ENCODE peak calls at places on chromosomes 6 and 20, in nine cellular contexts. Y is upper lobe of right lung; N is heart left ventricle; J is psoas muscle; F is SK-N-SH; V is breast epithelium; X is dorsolateral prefrontal cortex; B is colonic mucosa; Q is CD4-positive, alpha-beta memory T cell. A is an unnamed sample.

GRCh38 chr20:53163486-53163885 is 191.3 kb downstream of the TSHZ2 start:
- DNase-seq in Y (no peak), N (peak), J (peak), F (no peak), V (no peak), X (no peak), B (no peak), Q (no peak), A (no peak)

GRCh38 chr6:106119526-106119925 is 33.4 kb downstream of the PRDM1 start:
- DNase-seq in Y (peak), N (no peak), J (no peak), F (no peak), V (peak), X (no peak), B (peak), Q (no peak), A (no peak)

GRCh38 chr6:4582506-4582905 is 193.7 kb upstream of the CDYL start:
- DNase-seq in Y (no peak), N (no peak), J (no peak), F (no peak), V (no peak), X (no peak), B (no peak), Q (no peak), A (no peak)

GRCh38 chr6:70215460-70215859 is 87.4 kb downstream of the COL9A1 start:
- DNase-seq in Y (no peak), N (no peak), J (no peak), F (no peak), V (no peak), X (no peak), B (no peak), Q (no peak), A (no peak)

GRCh38 chr6:98946877-98947410 is 802 bp downstream of the FBXL4 start:
- DNase-seq in Y (peak), N (no peak), J (peak), F (peak), V (peak), X (no peak), B (peak), Q (peak), A (no peak)

GRCh38 chr6:29509711-29510110 is 22.0 kb upstream of the MAS1L start:
- DNase-seq in Y (no peak), N (no peak), J (no peak), F (no peak), V (no peak), X (no peak), B (no peak), Q (no peak), A (no peak)

GRCh38 chr6:12163149-12163548 is 127.0 kb upstream of the EDN1 start:
- DNase-seq in Y (no peak), N (no peak), J (no peak), F (no peak), V (no peak), X (no peak), B (no peak), Q (peak), A (no peak)

GRCh38 chr20:1935696-1936366 is 40.6 kb downstream of the SIRPA start:
- DNase-seq in Y (peak), N (peak), J (peak), F (peak), V (no peak), X (peak), B (peak), Q (no peak), A (peak)

GRCh38 chr20:58851221-58851968 is 693 bp upstream of the GNAS-AS1 start:
- DNase-seq in Y (peak), N (no peak), J (no peak), F (peak), V (no peak), X (no peak), B (no peak), Q (no peak), A (no peak)

GRCh38 chr6:32977272-32977952 is 9.0 kb downstream of the BRD2 start:
- DNase-seq in Y (no peak), N (no peak), J (no peak), F (no peak), V (no peak), X (no peak), B (no peak), Q (no peak), A (no peak)

GRCh38 chr6:45832063-45832462 is 183.6 kb downstream of the CLIC5 start:
- DNase-seq in Y (no peak), N (no peak), J (no peak), F (no peak), V (no peak), X (no peak), B (no peak), Q (no peak), A (no peak)

GRCh38 chr6:6688283-6688682 is 99.8 kb downstream of the LY86 start:
- DNase-seq in Y (no peak), N (no peak), J (no peak), F (no peak), V (no peak), X (no peak), B (no peak), Q (no peak), A (no peak)

GRCh38 chr6:82182756-82183155 is 64.8 kb downstream of the IBTK start:
- DNase-seq in Y (no peak), N (no peak), J (no peak), F (no peak), V (no peak), X (no peak), B (no peak), Q (no peak), A (no peak)

GRCh38 chr6:116444092-116444491 is 17.1 kb upstream of the CALHM6 start:
- DNase-seq in Y (no peak), N (no peak), J (no peak), F (peak), V (no peak), X (no peak), B (no peak), Q (peak), A (no peak)

GRCh38 chr6:34148864-34149810 is 3.2 kb upstream of the GRM4 start:
- DNase-seq in Y (peak), N (no peak), J (no peak), F (peak), V (no peak), X (no peak), B (no peak), Q (no peak), A (no peak)

GRCh38 chr20:62603021-62603906 is 39.0 kb upstream of the SLCO4A1 start:
- DNase-seq in Y (peak), N (peak), J (peak), F (no peak), V (peak), X (no peak), B (peak), Q (peak), A (no peak)

GRCh38 chr6:169724554-169725269 is 412 bp upstream of the PHF10 start:
- DNase-seq in Y (peak), N (peak), J (peak), F (peak), V (peak), X (peak), B (peak), Q (peak), A (peak)

GRCh38 chr6:73710470-73710869 is 14.5 kb downstream of the CD109 start:
- DNase-seq in Y (no peak), N (no peak), J (no peak), F (no peak), V (peak), X (no peak), B (no peak), Q (no peak), A (no peak)
- H3K27ac ChIP-seq in Y (no peak), N (no peak), J (no peak), F (peak), V (no peak), X (no peak), B (no peak), Q (no peak), A (no peak)

DNA sequence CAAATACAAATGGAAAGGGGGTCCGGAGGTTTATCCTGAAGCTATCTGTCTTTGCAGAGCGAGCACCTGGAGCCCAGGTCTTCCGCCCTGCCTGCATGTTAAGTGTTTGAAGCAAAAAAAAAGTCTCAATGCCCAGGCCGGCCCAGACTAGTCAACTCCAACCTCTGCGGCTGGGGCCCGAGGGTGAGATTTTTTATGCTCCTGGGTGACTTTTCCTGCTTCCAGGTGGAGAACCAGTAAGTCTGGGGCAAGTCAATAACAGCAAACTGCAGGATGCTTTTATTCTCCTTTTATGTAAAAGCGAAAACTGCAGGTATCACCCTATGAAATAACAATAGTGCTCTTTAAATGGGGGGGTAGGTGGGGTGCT is 2.0 kb upstream of the ZBP1 start:
- DNase-seq in Y (no peak), N (no peak), J (no peak), F (no peak), V (no peak), X (no peak), B (no peak), Q (no peak), A (no peak)
- H3K27ac ChIP-seq in Y (no peak), N (no peak), J (no peak), F (no peak), V (no peak), X (no peak), B (no peak), Q (no peak), A (no peak)

GRCh38 chr20:38091447-38092216 is 58.1 kb downstream of the RPRD1B start:
- DNase-seq in Y (no peak), N (no peak), J (no peak), F (no peak), V (no peak), X (no peak), B (no peak), Q (no peak), A (no peak)

GRCh38 chr20:38092260-38092857 is 58.8 kb downstream of the RPRD1B start:
- DNase-seq in Y (no peak), N (no peak), J (no peak), F (no peak), V (no peak), X (no peak), B (no peak), Q (no peak), A (no peak)

GRCh38 chr20:38094968-38095689 is 61.6 kb downstream of the RPRD1B start:
- DNase-seq in Y (no peak), N (no peak), J (no peak), F (no peak), V (no peak), X (no peak), B (no peak), Q (no peak), A (no peak)

GRCh38 chr20:38093641-38094077 is 60.1 kb downstream of the RPRD1B start:
- DNase-seq in Y (no peak), N (no peak), J (no peak), F (no peak), V (no peak), X (no peak), B (no peak), Q (no peak), A (no peak)

DNA sequence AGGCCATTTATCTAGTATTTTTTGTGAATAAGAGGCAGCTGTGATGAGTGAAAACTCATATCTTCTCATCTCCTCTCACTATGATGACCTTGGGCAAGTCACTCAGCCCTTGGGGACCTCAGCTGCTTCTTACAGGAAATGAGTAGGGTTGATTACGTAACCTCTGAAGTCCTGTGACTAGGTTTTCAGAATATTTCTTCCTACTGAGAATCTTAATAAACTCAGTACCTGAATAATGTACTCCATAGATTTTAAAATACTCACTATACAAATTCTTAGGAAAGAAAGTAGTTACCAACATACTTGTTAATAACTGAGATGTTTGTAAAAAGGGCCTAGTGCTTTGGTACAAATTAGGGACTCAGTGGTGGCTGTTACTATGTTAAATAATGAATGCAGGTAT is 60.8 kb downstream of the RPRD1B start:
- DNase-seq in Y (no peak), N (peak), J (peak), F (no peak), V (no peak), X (no peak), B (no peak), Q (peak), A (no peak)
- H3K27ac ChIP-seq in Y (peak), N (peak), J (peak), F (peak), V (peak), X (no peak), B (peak), Q (no peak), A (no peak)

DNA sequence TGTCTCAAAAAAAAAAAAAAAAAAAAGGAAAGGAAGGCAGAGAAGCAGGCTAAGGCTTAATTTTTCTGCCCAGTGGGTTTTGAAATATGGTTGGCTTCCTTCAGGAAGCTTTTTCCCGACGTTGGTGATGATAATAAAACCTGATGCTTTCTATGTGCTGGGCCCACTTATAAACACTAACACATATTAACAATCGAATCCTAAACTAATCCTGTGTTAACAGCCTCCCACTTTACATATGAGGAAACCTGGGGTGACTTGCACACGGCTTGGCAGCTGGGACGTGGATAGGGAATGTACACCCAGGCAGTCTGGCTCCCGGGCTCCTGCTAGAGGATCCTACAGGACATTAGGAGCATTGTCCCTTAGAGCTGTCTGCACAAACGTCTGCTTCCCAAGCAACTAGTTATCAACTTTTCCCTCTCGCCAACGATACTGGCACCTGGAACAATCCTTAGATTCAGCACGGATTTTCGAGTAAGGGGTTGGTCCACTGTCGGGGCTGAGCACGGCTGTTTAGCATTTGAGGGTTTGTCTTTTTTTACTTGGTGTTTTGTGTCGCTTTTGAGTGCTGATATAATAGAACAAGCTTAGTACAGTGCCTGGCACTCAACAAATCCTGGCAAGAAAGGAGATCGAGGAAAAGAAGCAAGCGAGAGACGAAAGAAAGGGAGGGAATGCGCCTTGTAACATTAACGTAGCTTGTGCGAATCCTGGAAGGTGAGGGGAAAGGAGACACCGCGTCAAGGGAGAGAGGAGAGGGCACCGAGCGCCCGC is 622 bp upstream of the KIZ start:
- DNase-seq in Y (no peak), N (peak), J (peak), F (peak), V (peak), X (peak), B (peak), Q (no peak), A (peak)
- H3K27ac ChIP-seq in Y (peak), N (no peak), J (peak), F (peak), V (peak), X (peak), B (peak), Q (peak), A (peak)